ENCODE peak calls at places on chromosomes 7 and 10, in nine cellular contexts. M is amniotic epithelial cell; J is DMS79 treated with DMSO at 0.1 percent for 48 hours; V is A549; L is activated T-helper 1 cell treated with anti-CD3 and anti-CD28 coated beads, Interleukin-12 subunit alpha, Interleukin-12 subunit beta, Interleukin-2, Interleukin-4 antibody, amounts not matched to agents 30 ng/mL and 10 ng/mL and 1 ng/mL, durations not matched to agents 14 hours and 24 hours and 36 hours; P is NCI-H1092 treated with DMSO at 0.1 percent for 48 hours; F is uterus; S is erythroblast; A is stimulated activated CD4-positive, alpha-beta T cell treated with anti-CD3 and anti-CD28 coated beads, Interleukin-1b, Interleukin-23, amount 100 ng/mL, for 4 hours. Y is an unnamed sample.

GRCh38 chr7:154324196-154324595 is 272.0 kb downstream of the DPP6 start:
- DNase-seq in L (no peak), A (no peak), J (no peak), F (no peak), P (no peak), V (no peak), M (no peak), S (no peak), Y (no peak)

GRCh38 chr7:95246935-95247370 is 77.4 kb downstream of the PON1 start:
- DNase-seq in F (peak), P (peak), V (peak), A (no peak), L (no peak), M (peak), J (no peak), S (peak), Y (peak)

GRCh38 chr10:34305189-34305588 is 509.9 kb downstream of the PARD3 start:
- DNase-seq in V (peak), P (no peak), J (no peak), L (no peak), M (peak), S (no peak), A (no peak), F (no peak), Y (no peak)

GRCh38 chr7:20738517-20739481 is 47.9 kb downstream of the SP8 start:
- DNase-seq in F (no peak), S (no peak), L (no peak), A (no peak), V (peak), M (no peak), P (no peak), J (no peak), Y (no peak)

GRCh38 chr10:9056521-9056920 is 1002.0 kb downstream of the GATA3 start:
- DNase-seq in F (no peak), P (no peak), A (no peak), S (no peak), J (no peak), V (no peak), M (no peak), L (no peak), Y (no peak)

GRCh38 chr10:77131214-77131613 is 506.4 kb downstream of the KCNMA1 start:
- DNase-seq in P (no peak), F (no peak), M (peak), V (no peak), S (no peak), A (no peak), J (no peak), L (no peak), Y (no peak)

GRCh38 chr7:75795831-75796285 is 17.7 kb downstream of the CCL24 start:
- DNase-seq in S (no peak), A (no peak), M (peak), P (no peak), V (no peak), J (no peak), F (peak), L (no peak), Y (no peak)

GRCh38 chr10:44011603-44011981 is 362.9 kb upstream of the ZNF32 start:
- DNase-seq in M (peak), P (no peak), S (no peak), J (no peak), F (no peak), A (no peak), V (no peak), L (no peak), Y (no peak)

GRCh38 chr7:33722383-33723096 is 182.8 kb upstream of the BMPER start:
- DNase-seq in A (no peak), J (no peak), S (no peak), P (no peak), V (peak), L (no peak), F (no peak), M (peak), Y (peak)

GRCh38 chr7:127886248-127886647 is 145.0 kb downstream of the LRRC4 start:
- DNase-seq in J (no peak), S (no peak), P (no peak), L (no peak), F (no peak), M (peak), A (no peak), V (no peak), Y (no peak)

GRCh38 chr7:78055160-78055559 is 256.6 kb downstream of the PHTF2 start:
- DNase-seq in V (no peak), F (no peak), S (no peak), J (no peak), A (no peak), M (no peak), L (no peak), P (no peak), Y (no peak)

GRCh38 chr10:11210211-11210922 is 192.7 kb downstream of the CELF2 start:
- DNase-seq in F (no peak), J (no peak), P (no peak), L (no peak), S (no peak), V (no peak), A (no peak), M (no peak), Y (no peak)

GRCh38 chr10:124125305-124126116 is 32.1 kb upstream of the CHST15 start:
- DNase-seq in A (no peak), L (no peak), F (no peak), M (peak), V (peak), S (no peak), J (no peak), P (no peak), Y (no peak)

GRCh38 chr10:103967433-103968142 is 648 bp downstream of the SLK start:
- DNase-seq in V (peak), S (peak), M (peak), L (no peak), A (no peak), P (peak), J (peak), F (peak), Y (peak)

GRCh38 chr10:30639946-30640786 is 10.6 kb upstream of the LYZL2 start:
- DNase-seq in A (no peak), L (no peak), M (peak), S (peak), F (no peak), V (peak), P (peak), J (peak), Y (peak)

GRCh38 chr7:14196555-14196954 is 207.1 kb upstream of the ETV1 start:
- DNase-seq in J (no peak), L (no peak), S (no peak), F (no peak), M (no peak), V (no peak), A (no peak), P (no peak), Y (no peak)

GRCh38 chr10:68086011-68086410 is 10.9 kb upstream of the HERC4 start:
- DNase-seq in L (no peak), J (no peak), F (no peak), M (no peak), S (no peak), A (no peak), V (no peak), P (no peak), Y (no peak)

GRCh38 chr10:32379950-32380547 is 33.1 kb upstream of the EPC1 start:
- DNase-seq in S (peak), A (no peak), M (no peak), F (peak), V (no peak), L (no peak), J (peak), P (no peak), Y (no peak)

GRCh38 chr10:65320256-65321026 is 1605.4 kb upstream of the LRRTM3 start:
- DNase-seq in A (no peak), J (no peak), L (no peak), S (no peak), F (no peak), P (no peak), V (no peak), M (peak), Y (no peak)

GRCh38 chr10:1160561-1160961 is 104.4 kb downstream of the WDR37 start:
- DNase-seq in S (no peak), V (no peak), M (no peak), P (no peak), J (no peak), A (no peak), F (no peak), L (no peak), Y (no peak)

GRCh38 chr10:119750391-119751230 is 24.8 kb downstream of the INPP5F start:
- DNase-seq in V (peak), L (peak), P (peak), S (peak), F (peak), J (peak), A (peak), M (peak), Y (peak)

GRCh38 chr7:2887816-2888215 is 43.7 kb upstream of the GNA12 start:
- DNase-seq in A (no peak), S (no peak), F (no peak), L (no peak), V (no peak), M (no peak), J (no peak), P (no peak), Y (no peak)

GRCh38 chr10:31274310-31274709 is 44.7 kb upstream of the ZEB1 start:
- DNase-seq in A (no peak), V (no peak), F (no peak), S (no peak), L (no peak), M (peak), J (no peak), P (no peak), Y (no peak)

GRCh38 chr7:132216847-132217246 is 359.4 kb downstream of the PLXNA4 start:
- DNase-seq in J (no peak), L (no peak), F (no peak), V (no peak), M (no peak), P (no peak), A (no peak), S (no peak), Y (no peak)

GRCh38 chr7:84949501-84949900 is 237.4 kb downstream of the SEMA3D start:
- DNase-seq in P (no peak), L (no peak), F (no peak), J (no peak), A (no peak), M (peak), V (no peak), S (no peak), Y (no peak)

GRCh38 chr7:54995631-54996340 is 23.0 kb upstream of the EGFR start:
- DNase-seq in P (no peak), F (no peak), V (peak), S (no peak), L (peak), A (peak), M (peak), J (no peak), Y (peak)

GRCh38 chr10:59865101-59865500 is 41.3 kb downstream of the CCDC6 start:
- DNase-seq in P (no peak), J (no peak), F (no peak), L (no peak), A (no peak), V (peak), S (peak), M (peak), Y (peak)

GRCh38 chr10:28668363-28669226 is 8.7 kb upstream of the BAMBI start:
- DNase-seq in A (peak), P (peak), F (peak), M (no peak), J (peak), S (peak), V (peak), L (peak), Y (peak)

Y was measured in AG20443.